ENCODE peak calls at places on chromosomes 16 and 17, in four cellular contexts. One of them, this sample, is unnamed.

GRCh38 chr17:491086-492014 is 138.7 kb upstream of the RPH3AL start:
- DNase-seq in tibial nerve: no peak
- DNase-seq in right lobe of liver: peak
- DNase-seq in hepatocyte: peak
- DNase-seq in this sample: no peak

GRCh38 chr16:82945420-82946096 is 318.8 kb downstream of the CDH13 start:
- DNase-seq in tibial nerve: no peak
- DNase-seq in right lobe of liver: no peak
- DNase-seq in hepatocyte: no peak
- DNase-seq in this sample: no peak

GRCh38 chr16:71629617-71630016 is 3.6 kb downstream of the MARVELD3 start:
- DNase-seq in tibial nerve: no peak
- DNase-seq in right lobe of liver: no peak
- DNase-seq in hepatocyte: no peak
- DNase-seq in this sample: no peak

GRCh38 chr17:4407216-4407615 is 26.5 kb upstream of the SPNS3 start:
- DNase-seq in tibial nerve: no peak
- DNase-seq in right lobe of liver: no peak
- DNase-seq in hepatocyte: no peak
- DNase-seq in this sample: no peak

GRCh38 chr17:6981426-6981825 is 14.4 kb upstream of the ALOX12 start:
- DNase-seq in tibial nerve: no peak
- DNase-seq in right lobe of liver: no peak
- DNase-seq in hepatocyte: no peak
- DNase-seq in this sample: no peak

GRCh38 chr16:2486645-2487516 is 12.0 kb downstream of the TBC1D24 start:
- DNase-seq in tibial nerve: no peak
- DNase-seq in right lobe of liver: no peak
- DNase-seq in hepatocyte: no peak
- DNase-seq in this sample: no peak

GRCh38 chr16:8644513-8645140 is 23.1 kb downstream of the METTL22 start:
- DNase-seq in tibial nerve: peak
- DNase-seq in right lobe of liver: no peak
- DNase-seq in hepatocyte: no peak
- DNase-seq in this sample: no peak

GRCh38 chr16:84482951-84483881 is 21.2 kb downstream of the MEAK7 start:
- DNase-seq in tibial nerve: no peak
- DNase-seq in right lobe of liver: no peak
- DNase-seq in hepatocyte: no peak
- DNase-seq in this sample: no peak

DNA sequence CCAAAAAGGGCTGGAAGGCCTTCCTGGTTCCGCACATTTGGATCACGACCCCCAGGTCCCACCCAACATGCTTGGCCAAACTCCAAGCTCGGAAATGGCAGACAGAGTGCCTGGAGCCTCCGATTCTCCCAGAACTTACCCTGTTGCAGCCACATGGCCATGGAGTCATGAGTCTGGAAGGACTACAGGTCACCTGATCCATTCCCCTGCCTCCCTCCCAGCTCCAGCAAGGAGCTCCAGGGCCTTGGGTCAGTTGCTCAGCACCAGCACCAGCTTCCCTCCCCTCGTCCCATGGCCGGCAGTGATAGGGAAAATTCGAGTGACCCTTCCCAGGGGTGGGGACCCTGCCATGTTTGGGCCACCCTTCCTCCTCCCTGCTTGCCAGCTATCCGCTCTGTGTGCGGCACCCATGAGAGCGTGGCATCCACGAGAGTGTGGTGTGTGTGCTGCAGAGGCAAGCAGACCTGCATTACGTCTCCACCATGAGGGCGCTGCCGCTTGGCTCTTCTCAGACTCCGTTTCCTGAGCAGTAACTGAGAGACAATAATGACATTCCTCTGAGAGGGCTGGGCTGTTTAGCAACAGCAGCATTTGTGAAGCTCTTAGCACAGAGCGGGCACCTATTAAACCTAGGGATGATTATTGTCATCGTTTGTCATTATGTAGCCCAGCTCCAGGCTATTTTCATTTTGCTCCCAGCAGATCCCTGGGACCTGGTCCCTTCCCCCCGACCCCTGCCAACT is 21.3 kb upstream of the RPL38 start:
- DNase-seq in tibial nerve: no peak
- DNase-seq in right lobe of liver: no peak
- DNase-seq in hepatocyte: no peak
- DNase-seq in this sample: no peak
- TF ChIP-seq CTCF in tibial nerve: no peak
- TF ChIP-seq CTCF in right lobe of liver: no peak
- TF ChIP-seq CTCF in hepatocyte: no peak
- TF ChIP-seq CTCF in this sample: no peak

GRCh38 chr17:56678249-56679144 is 85.0 kb downstream of the NOG start:
- DNase-seq in tibial nerve: no peak
- DNase-seq in right lobe of liver: no peak
- DNase-seq in hepatocyte: peak
- DNase-seq in this sample: no peak

GRCh38 chr17:56679148-56679766 is 85.8 kb downstream of the NOG start:
- DNase-seq in tibial nerve: peak
- DNase-seq in right lobe of liver: no peak
- DNase-seq in hepatocyte: peak
- DNase-seq in this sample: no peak

GRCh38 chr17:56674401-56674925 is 81.0 kb downstream of the NOG start:
- DNase-seq in tibial nerve: no peak
- DNase-seq in right lobe of liver: no peak
- DNase-seq in hepatocyte: no peak
- DNase-seq in this sample: no peak

GRCh38 chr17:56675876-56676660 is 82.6 kb downstream of the NOG start:
- DNase-seq in tibial nerve: no peak
- DNase-seq in right lobe of liver: no peak
- DNase-seq in hepatocyte: no peak
- DNase-seq in this sample: no peak

GRCh38 chr17:56676807-56677206 is 83.3 kb downstream of the NOG start:
- DNase-seq in tibial nerve: no peak
- DNase-seq in right lobe of liver: no peak
- DNase-seq in hepatocyte: no peak
- DNase-seq in this sample: no peak
- TF ChIP-seq CTCF in tibial nerve: no peak
- TF ChIP-seq CTCF in right lobe of liver: no peak
- TF ChIP-seq CTCF in hepatocyte: no peak
- TF ChIP-seq CTCF in this sample: no peak

DNA sequence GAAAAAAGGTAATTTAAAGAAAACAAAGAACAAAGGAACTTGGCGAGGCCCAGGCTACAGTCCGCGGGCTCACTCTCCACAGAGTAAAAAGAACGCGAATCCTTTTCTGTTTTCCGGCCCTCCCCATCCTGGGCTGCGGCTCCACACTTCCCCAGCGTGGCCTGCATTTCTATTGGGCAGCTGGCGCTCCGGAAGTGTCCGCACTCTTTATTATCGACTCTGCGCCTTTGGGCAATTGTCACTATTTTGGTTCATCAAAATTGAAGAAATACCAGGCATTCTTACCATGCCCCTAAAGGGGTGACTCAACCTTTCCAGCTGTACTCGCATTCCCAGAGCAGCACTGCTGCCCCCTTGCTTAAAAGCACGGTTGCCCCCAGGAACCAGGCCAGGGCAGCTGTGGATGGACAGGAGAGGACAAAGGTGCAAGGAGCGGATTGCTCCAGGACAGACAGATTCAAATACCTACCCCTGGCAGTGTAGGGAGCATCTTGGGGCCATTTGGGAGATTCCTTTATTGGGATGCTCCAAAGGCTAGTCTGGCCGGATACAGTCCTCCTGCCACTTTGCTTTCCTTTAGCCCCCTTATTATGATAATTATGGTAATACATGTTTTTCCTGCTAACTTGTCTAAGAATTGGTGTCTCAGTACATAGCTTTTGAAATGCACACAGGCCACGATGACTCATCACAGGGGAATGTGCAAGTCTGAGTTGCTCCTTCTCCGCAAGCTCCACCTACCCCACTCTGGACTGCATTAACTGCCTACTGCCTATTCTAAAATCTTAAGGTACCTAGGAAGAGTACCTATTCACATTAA is 985 bp upstream of the SLFN12 start:
- DNase-seq in tibial nerve: peak
- DNase-seq in right lobe of liver: peak
- DNase-seq in hepatocyte: peak
- DNase-seq in this sample: peak
- TF ChIP-seq CTCF in tibial nerve: peak
- TF ChIP-seq CTCF in right lobe of liver: no peak
- TF ChIP-seq CTCF in hepatocyte: no peak
- TF ChIP-seq CTCF in this sample: peak

GRCh38 chr16:66324785-66325184 is 41.7 kb upstream of the CDH5 start:
- DNase-seq in tibial nerve: no peak
- DNase-seq in right lobe of liver: no peak
- DNase-seq in hepatocyte: peak
- DNase-seq in this sample: no peak
- TF ChIP-seq CTCF in tibial nerve: no peak
- TF ChIP-seq CTCF in right lobe of liver: no peak
- TF ChIP-seq CTCF in hepatocyte: peak
- TF ChIP-seq CTCF in this sample: no peak

GRCh38 chr16:31458073-31458834 is 1.0 kb upstream of the ARMC5 start:
- DNase-seq in tibial nerve: no peak
- DNase-seq in right lobe of liver: peak
- DNase-seq in hepatocyte: peak
- DNase-seq in this sample: no peak
- TF ChIP-seq CTCF in tibial nerve: no peak
- TF ChIP-seq CTCF in right lobe of liver: no peak
- TF ChIP-seq CTCF in hepatocyte: peak
- TF ChIP-seq CTCF in this sample: no peak

GRCh38 chr17:33459078-33459940 is 166.2 kb upstream of the ASIC2 start:
- DNase-seq in tibial nerve: no peak
- DNase-seq in right lobe of liver: no peak
- DNase-seq in hepatocyte: no peak
- DNase-seq in this sample: no peak
- TF ChIP-seq CTCF in tibial nerve: no peak
- TF ChIP-seq CTCF in right lobe of liver: no peak
- TF ChIP-seq CTCF in hepatocyte: no peak
- TF ChIP-seq CTCF in this sample: no peak

DNA sequence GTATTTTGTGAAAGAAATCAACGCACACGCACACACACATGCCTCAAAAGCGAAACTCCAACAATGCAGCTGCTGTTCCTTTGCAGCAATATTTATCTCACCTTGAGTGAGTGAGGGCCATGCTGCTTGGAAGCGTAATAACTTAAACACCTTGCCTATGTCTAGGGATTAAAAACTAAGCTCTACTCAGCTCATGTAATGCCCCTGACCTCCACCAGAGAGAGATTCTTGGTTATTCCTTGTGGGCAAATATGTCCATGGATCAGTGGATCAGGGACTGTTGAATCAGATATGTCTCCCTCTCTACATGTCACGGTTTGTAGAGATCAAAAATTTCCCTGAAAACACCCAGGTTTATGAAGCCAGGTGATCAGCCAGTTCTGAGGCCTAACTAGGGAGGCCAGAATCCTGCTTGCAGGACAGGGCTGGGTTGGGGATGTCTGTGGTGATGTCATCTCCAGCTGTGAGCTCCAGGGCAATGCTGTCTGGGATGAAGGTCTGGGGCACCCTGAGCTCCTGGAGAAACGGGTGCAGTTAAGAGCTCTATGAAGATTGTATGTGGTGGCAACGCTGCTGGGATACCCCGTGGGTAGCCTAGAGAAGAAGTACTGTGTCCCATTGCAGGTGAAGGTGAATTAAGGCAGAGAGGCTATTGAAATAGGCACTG is 149.4 kb downstream of the KCNJ12 start:
- DNase-seq in tibial nerve: no peak
- DNase-seq in right lobe of liver: no peak
- DNase-seq in hepatocyte: no peak
- DNase-seq in this sample: no peak
- TF ChIP-seq CTCF in tibial nerve: no peak
- TF ChIP-seq CTCF in right lobe of liver: no peak
- TF ChIP-seq CTCF in hepatocyte: no peak
- TF ChIP-seq CTCF in this sample: no peak

This sample was measured in AG09319.